ENCODE peak calls at places on chromosome 15, in five cellular contexts. P is cardiac fibroblast, I is left lung, D is ovary, W is hepatocyte. Y is an unnamed sample.

GRCh38 chr15:63449711-63450110 is 54.7 kb upstream of the USP3 start:
- DNase-seq in D (no peak), I (no peak), W (peak), P (no peak), Y (no peak)

GRCh38 chr15:91075761-91076160 is 24.3 kb upstream of the SV2B start:
- DNase-seq in P (no peak), I (no peak), W (no peak), D (no peak), Y (no peak)

GRCh38 chr15:39396979-39397615 is 183.8 kb upstream of the THBS1 start:
- DNase-seq in D (no peak), W (no peak), I (no peak), P (no peak), Y (no peak)

GRCh38 chr15:29437888-29438713 is 168.5 kb upstream of the NSMCE3 start:
- DNase-seq in P (no peak), D (no peak), W (no peak), I (no peak), Y (no peak)

GRCh38 chr15:25407950-25408349 is 30.9 kb downstream of the UBE3A start:
- DNase-seq in I (no peak), P (no peak), W (no peak), D (no peak), Y (no peak)

GRCh38 chr15:38684461-38685000 is 119.9 kb upstream of the RASGRP1 start:
- DNase-seq in D (no peak), I (no peak), P (no peak), W (no peak), Y (no peak)

GRCh38 chr15:82812994-82813393 is 3.6 kb downstream of the WHAMM start:
- DNase-seq in P (no peak), I (no peak), W (no peak), D (no peak), Y (no peak)

GRCh38 chr15:58380280-58380945 is 51.4 kb upstream of the LIPC start:
- DNase-seq in I (no peak), W (no peak), P (no peak), D (no peak), Y (no peak)

GRCh38 chr15:76431936-76432335 is 95.4 kb downstream of the ISL2 start:
- DNase-seq in W (no peak), I (no peak), P (peak), D (no peak), Y (no peak)

GRCh38 chr15:69065981-69066645 is 51.6 kb downstream of the NOX5 start:
- DNase-seq in P (no peak), W (no peak), D (no peak), I (no peak), Y (no peak)

GRCh38 chr15:69071265-69071664 is 56.8 kb downstream of the NOX5 start:
- DNase-seq in W (no peak), P (no peak), I (no peak), D (no peak), Y (no peak)

GRCh38 chr15:69067296-69067695 is 52.8 kb downstream of the NOX5 start:
- DNase-seq in D (no peak), P (no peak), I (no peak), W (no peak), Y (no peak)

GRCh38 chr15:69066646-69066995 is 52.1 kb downstream of the NOX5 start:
- DNase-seq in D (no peak), P (no peak), I (no peak), W (no peak), Y (no peak)

GRCh38 chr15:69068157-69068556 is 53.7 kb downstream of the NOX5 start:
- DNase-seq in I (no peak), P (no peak), D (no peak), W (no peak), Y (no peak)
- H3K4me3 ChIP-seq in I (no peak), P (no peak), D (no peak), W (no peak), Y (no peak)

GRCh38 chr15:92391640-92392039 is 2.0 kb upstream of the ST8SIA2 start:
- DNase-seq in P (peak), I (no peak), D (no peak), W (peak), Y (peak)

GRCh38 chr15:92392966-92393286 is 755 bp upstream of the ST8SIA2 start:
- DNase-seq in W (no peak), D (no peak), P (no peak), I (no peak), Y (no peak)

GRCh38 chr15:92393994-92394326 is 279 bp downstream of the ST8SIA2 start:
- DNase-seq in D (no peak), W (peak), I (no peak), P (peak), Y (no peak)

GRCh38 chr15:92393287-92393993 is at the start of gene ST8SIA2:
- DNase-seq in W (peak), D (no peak), I (no peak), P (no peak), Y (peak)

GRCh38 chr15:92392462-92392861 is 1.2 kb upstream of the ST8SIA2 start:
- DNase-seq in P (no peak), W (peak), D (no peak), I (no peak), Y (no peak)
- H3K4me3 ChIP-seq in P (no peak), W (no peak), D (no peak), I (no peak), Y (no peak)

GRCh38 chr15:81196576-81197254 is at the start of gene IL16:
- DNase-seq in W (no peak), I (no peak), P (no peak), D (no peak), Y (no peak)

GRCh38 chr15:81199031-81199779 is 2.5 kb downstream of the IL16 start:
- DNase-seq in W (no peak), D (no peak), I (no peak), P (no peak), Y (no peak)

GRCh38 chr15:81195339-81195864 is 1.3 kb upstream of the IL16 start:
- DNase-seq in W (no peak), I (no peak), P (no peak), D (no peak), Y (no peak)

GRCh38 chr15:81197255-81197630 is 564 bp downstream of the IL16 start:
- DNase-seq in I (no peak), D (no peak), P (no peak), W (no peak), Y (no peak)

DNA sequence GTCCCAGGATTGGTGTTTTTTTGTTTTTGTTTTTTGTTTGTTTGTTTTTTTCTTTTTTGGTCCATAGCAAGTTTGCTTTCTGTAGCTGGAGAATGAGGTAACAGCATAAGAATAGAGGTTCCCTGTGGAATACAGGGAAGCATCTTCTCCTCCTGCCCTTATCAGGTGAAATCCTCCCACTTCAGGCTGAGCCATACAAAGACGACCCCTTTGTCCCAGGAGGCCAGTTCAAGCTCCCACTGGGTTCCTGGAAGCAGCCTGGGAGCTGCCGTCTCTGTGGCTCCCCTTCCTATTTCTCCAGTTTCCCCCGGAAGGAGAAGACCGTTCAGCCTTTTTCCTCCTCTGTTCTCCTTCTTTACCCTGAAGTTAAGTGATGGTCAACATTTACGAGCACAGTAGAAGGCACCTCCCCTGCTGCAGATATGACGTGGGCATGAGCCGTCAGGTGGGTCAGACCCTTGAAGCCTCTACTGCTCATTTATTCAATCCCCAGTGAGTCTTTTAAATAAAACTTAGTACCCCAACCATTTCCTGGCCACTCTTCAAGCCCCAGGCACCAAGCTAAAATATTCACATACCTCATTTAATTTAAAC is 1.1 kb downstream of the IL16 start:
- DNase-seq in I (no peak), D (no peak), W (no peak), P (no peak), Y (no peak)
- H3K4me3 ChIP-seq in I (no peak), D (no peak), W (no peak), P (no peak), Y (no peak)

DNA sequence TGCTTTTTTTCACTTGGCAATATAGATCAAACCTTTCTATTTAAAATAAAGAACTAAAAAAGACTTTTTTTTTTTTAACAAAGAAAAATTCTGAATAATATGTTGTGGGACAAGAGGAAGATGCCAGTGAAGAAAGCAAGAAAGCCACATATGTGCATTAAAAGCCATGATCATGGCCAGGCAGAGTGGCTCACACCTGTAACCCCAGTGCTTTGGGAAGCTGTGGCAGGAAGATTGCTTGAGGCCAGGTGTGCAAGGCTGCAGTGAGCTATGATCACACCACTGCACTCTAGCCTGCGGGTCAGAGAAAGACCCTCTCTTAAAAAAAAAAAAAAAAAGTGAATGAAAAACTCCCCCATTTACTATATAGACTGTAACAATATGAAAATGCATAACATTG is 23.9 kb downstream of the C2CD4B start:
- DNase-seq in P (no peak), W (no peak), I (no peak), D (no peak), Y (no peak)
- H3K4me3 ChIP-seq in P (no peak), W (no peak), I (no peak), D (no peak), Y (no peak)

GRCh38 chr15:30919877-30920550 is 16.3 kb downstream of the FAN1 start:
- DNase-seq in P (no peak), D (no peak), W (no peak), I (no peak), Y (no peak)

GRCh38 chr15:30922469-30923311 is 19.0 kb downstream of the FAN1 start:
- DNase-seq in P (peak), D (no peak), I (no peak), W (no peak), Y (no peak)

GRCh38 chr15:30921106-30921505 is 17.4 kb downstream of the FAN1 start:
- DNase-seq in D (no peak), W (no peak), I (no peak), P (no peak), Y (no peak)

GRCh38 chr15:30923429-30923828 is 19.7 kb downstream of the FAN1 start:
- DNase-seq in I (no peak), D (no peak), W (no peak), P (no peak), Y (no peak)

GRCh38 chr15:30921781-30922371 is 18.2 kb downstream of the FAN1 start:
- DNase-seq in D (no peak), I (no peak), W (no peak), P (no peak), Y (no peak)
- H3K4me3 ChIP-seq in D (no peak), I (no peak), W (no peak), P (no peak), Y (no peak)

DNA sequence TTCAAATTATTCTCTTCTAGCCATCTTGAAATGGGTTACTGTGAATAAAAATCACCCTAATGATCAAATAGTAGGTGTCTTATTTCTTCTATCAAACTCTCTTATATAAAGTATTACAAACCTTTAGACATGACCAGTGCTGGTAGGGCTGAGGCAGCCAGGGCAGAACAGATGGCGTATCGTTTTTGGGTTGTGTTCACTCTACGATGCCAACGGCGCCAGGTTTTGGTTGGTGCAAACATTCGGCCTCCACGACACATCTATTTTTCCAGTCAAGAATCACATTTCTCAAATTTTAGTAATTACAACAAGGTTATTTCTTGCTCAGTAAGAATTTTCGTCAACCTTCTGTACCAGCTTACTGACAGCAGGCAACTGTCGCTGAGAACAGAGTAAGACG is 2.2 kb downstream of the RPL4 start:
- DNase-seq in P (no peak), D (no peak), I (no peak), W (no peak), Y (no peak)
- H3K4me3 ChIP-seq in P (peak), D (no peak), I (peak), W (no peak), Y (peak)